ENCODE peak calls at places on chromosomes 6 and 20, in six cellular contexts. L is pancreas, G is PC-3, R is RWPE1, Z is mesenchymal stem cell, B is AG04450. P is an unnamed sample.

GRCh38 chr6:2526766-2527165 is 224.0 kb downstream of the MYLK4 start:
- DNase-seq in L (no peak), G (no peak), R (no peak), Z (no peak), B (no peak), P (no peak)

GRCh38 chr6:144646066-144646800 is 361.1 kb downstream of the UTRN start:
- DNase-seq in L (no peak), G (no peak), R (no peak), Z (no peak), B (no peak), P (no peak)

GRCh38 chr20:39453890-39454289 is 491.7 kb downstream of the DHX35 start:
- DNase-seq in L (no peak), G (no peak), R (no peak), Z (no peak), B (no peak), P (peak; percentile 5)

GRCh38 chr20:35307666-35308653 is 15.7 kb upstream of the FAM83C start:
- DNase-seq in L (peak; percentile 64), G (peak; percentile 94), R (peak; percentile 92), Z (peak; percentile 65), B (no peak), P (peak; percentile 70)

GRCh38 chr6:45483021-45483420 is 105.3 kb upstream of the SUPT3H start:
- DNase-seq in L (no peak), G (no peak), R (no peak), Z (peak; percentile 98), B (peak; percentile 89), P (no peak)

GRCh38 chr20:11395581-11395980 is 522.1 kb upstream of the BTBD3 start:
- DNase-seq in L (no peak), G (peak; percentile 13), R (no peak), Z (no peak), B (no peak), P (no peak)

GRCh38 chr6:136341967-136342366 is 52.3 kb upstream of the BCLAF1 start:
- DNase-seq in L (no peak), G (no peak), R (no peak), Z (no peak), B (no peak), P (no peak)

GRCh38 chr6:147430811-147431210 is 77.7 kb upstream of the SAMD5 start:
- DNase-seq in L (no peak), G (no peak), R (no peak), Z (no peak), B (no peak), P (no peak)

GRCh38 chr20:23541330-23541729 is 27.0 kb downstream of the CST9L start:
- DNase-seq in L (no peak), G (peak; percentile 60), R (peak; percentile 83), Z (no peak), B (no peak), P (no peak)

GRCh38 chr6:144265061-144265357 is 20.1 kb upstream of the UTRN start:
- DNase-seq in L (peak; percentile 30), G (no peak), R (no peak), Z (peak; percentile 30), B (no peak), P (no peak)

GRCh38 chr20:48845000-48845399 is 17.2 kb upstream of the PREX1 start:
- DNase-seq in L (no peak), G (peak; percentile 35), R (no peak), Z (no peak), B (no peak), P (no peak)

GRCh38 chr6:111580826-111581505 is 24.7 kb downstream of the TRAF3IP2 start:
- DNase-seq in L (no peak), G (no peak), R (no peak), Z (no peak), B (no peak), P (no peak)

GRCh38 chr6:92723390-92723931 is 695.9 kb downstream of the EPHA7 start:
- DNase-seq in L (no peak), G (no peak), R (no peak), Z (no peak), B (no peak), P (no peak)

GRCh38 chr6:133890941-133891813 is 2.3 kb downstream of the TCF21 start:
- DNase-seq in L (no peak), G (no peak), R (peak; percentile 18), Z (peak; percentile 66), B (no peak), P (no peak)

GRCh38 chr6:31763617-31763940 is 1.1 kb downstream of the SAPCD1 start:
- DNase-seq in L (no peak), G (peak; percentile 46), R (peak; percentile 58), Z (peak; percentile 36), B (no peak), P (no peak)

GRCh38 chr6:22569281-22570184 is at the start of gene HDGFL1:
- DNase-seq in L (no peak), G (no peak), R (no peak), Z (no peak), B (no peak), P (no peak)

GRCh38 chr6:79168695-79168980 is 65.8 kb downstream of the HMGN3 start:
- DNase-seq in L (no peak), G (no peak), R (no peak), Z (no peak), B (no peak), P (no peak)

DNA sequence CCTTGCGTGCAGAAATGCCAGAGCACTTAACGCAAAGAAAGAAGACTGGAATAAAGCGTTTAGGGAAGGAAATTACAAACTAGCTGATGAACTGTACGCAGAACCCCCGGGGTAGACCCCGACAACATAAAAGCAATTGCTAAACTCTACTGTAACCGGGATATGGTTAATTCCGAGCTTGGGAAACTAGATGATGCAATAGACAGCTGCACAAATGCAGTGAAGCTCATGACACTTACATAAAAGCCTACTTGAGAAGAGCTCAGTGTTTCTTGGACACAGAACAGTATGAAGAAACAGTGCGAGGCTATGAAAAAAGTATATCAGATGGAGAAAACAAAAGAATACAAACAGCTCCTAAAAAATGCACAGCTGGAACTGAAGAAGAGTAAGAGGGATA is 35.6 kb downstream of the CITED2 start:
- DNase-seq in L (no peak), G (no peak), R (no peak), Z (peak; percentile 40), B (no peak), P (no peak)
- H3K27ac ChIP-seq in L (no peak overlapping the region), G (no peak overlapping the region), R (no peak overlapping the region), Z (no peak overlapping the region), B (no peak overlapping the region), P (no peak overlapping the region)

GRCh38 chr6:27599859-27600532 is 127.1 kb upstream of the ZNF184 start:
- DNase-seq in L (no peak), G (no peak), R (no peak), Z (no peak), B (no peak), P (no peak)

GRCh38 chr6:27601668-27602254 is 128.9 kb upstream of the ZNF184 start:
- DNase-seq in L (no peak), G (no peak), R (no peak), Z (peak; percentile 28), B (no peak), P (no peak)

GRCh38 chr6:27605401-27606342 is 132.8 kb upstream of the ZNF184 start:
- DNase-seq in L (no peak), G (peak; percentile 64), R (no peak), Z (peak; percentile 85), B (no peak), P (no peak)

GRCh38 chr6:27608916-27609883 is 136.3 kb upstream of the ZNF184 start:
- DNase-seq in L (peak; percentile 17), G (peak; percentile 86), R (no peak), Z (peak; percentile 70), B (no peak), P (no peak)

GRCh38 chr6:27604986-27605385 is 132.1 kb upstream of the ZNF184 start:
- DNase-seq in L (no peak), G (no peak), R (no peak), Z (peak; percentile 35), B (no peak), P (no peak)
- H3K27ac ChIP-seq in L (no peak overlapping the region), G (no peak overlapping the region), R (no peak overlapping the region), Z (no peak overlapping the region), B (no peak overlapping the region), P (no peak overlapping the region)

DNA sequence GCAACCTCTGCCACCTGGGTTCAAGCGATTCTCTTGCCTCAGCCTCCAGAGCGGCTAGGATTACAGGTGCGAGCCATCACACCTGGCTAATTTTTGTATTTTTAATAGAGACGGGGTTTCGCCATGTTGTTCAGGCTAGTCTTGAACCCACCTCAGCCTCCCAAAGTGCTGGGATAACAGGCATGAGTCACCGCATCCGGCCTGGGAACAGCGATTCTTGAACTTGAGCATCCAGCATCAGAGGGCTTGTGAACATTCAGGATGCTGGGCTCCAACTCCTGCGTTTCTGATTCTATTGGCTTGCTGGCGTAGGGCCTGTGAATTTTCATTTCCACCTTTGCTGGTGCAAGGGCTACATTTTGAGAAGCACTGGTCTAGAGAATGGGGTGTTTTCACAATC is 24.5 kb upstream of the PIM1 start:
- DNase-seq in L (no peak), G (no peak), R (no peak), Z (peak; percentile 34), B (no peak), P (no peak)
- H3K27ac ChIP-seq in L (no peak overlapping the region), G (no peak overlapping the region), R (no peak overlapping the region), Z (peak overlapping the region; percentile 96), B (peak overlapping the region; percentile 97), P (no peak overlapping the region)

DNA sequence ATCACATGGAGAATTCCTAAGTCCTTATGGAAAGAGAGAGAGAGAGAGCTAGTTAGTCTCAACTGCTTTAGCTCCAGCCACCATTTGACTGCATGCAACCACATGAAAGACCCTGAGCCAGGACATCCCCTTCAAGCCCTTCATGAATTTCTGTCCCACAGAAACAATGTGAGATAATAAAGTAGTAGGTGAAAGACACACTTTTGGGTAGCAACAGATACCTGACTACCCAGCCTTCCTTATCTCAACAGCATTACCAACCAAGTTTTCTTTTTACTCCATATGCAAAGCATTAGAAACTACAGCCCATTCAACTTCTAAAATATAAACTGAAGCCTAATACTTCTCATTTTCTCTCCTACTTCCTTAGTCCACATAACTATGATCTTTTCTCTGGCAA is 23.2 kb upstream of the THEMIS start:
- DNase-seq in L (no peak), G (no peak), R (no peak), Z (no peak), B (no peak), P (no peak)
- H3K27ac ChIP-seq in L (no peak overlapping the region), G (no peak overlapping the region), R (no peak overlapping the region), Z (no peak overlapping the region), B (no peak overlapping the region), P (no peak overlapping the region)

GRCh38 chr6:502761-503160 is 111.2 kb downstream of the IRF4 start:
- DNase-seq in L (no peak), G (no peak), R (no peak), Z (no peak), B (no peak), P (no peak)
- H3K27ac ChIP-seq in L (no peak overlapping the region), G (no peak overlapping the region), R (no peak overlapping the region), Z (no peak overlapping the region), B (no peak overlapping the region), P (no peak overlapping the region)